ENCODE peak calls at places on chromosomes 1 and 21, in six cellular contexts. One of them, this sample, is unnamed.

GRCh38 chr21:41970751-41971653 is 17.2 kb upstream of the C2CD2 start:
- DNase-seq in A549: no peak
- DNase-seq in K562: no peak
- DNase-seq in GM12878: no peak
- DNase-seq in HepG2: no peak
- DNase-seq in endothelial cell of umbilical vein: no peak
- DNase-seq in this sample: no peak

GRCh38 chr1:53321776-53322602 is 5.9 kb downstream of the LRP8 start:
- DNase-seq in A549: no peak
- DNase-seq in K562: no peak
- DNase-seq in GM12878: no peak
- DNase-seq in HepG2: no peak
- DNase-seq in endothelial cell of umbilical vein: no peak
- DNase-seq in this sample: no peak

GRCh38 chr1:110579460-110579859 is 26.7 kb downstream of the KCNA2 start:
- DNase-seq in A549: no peak
- DNase-seq in K562: no peak
- DNase-seq in GM12878: no peak
- DNase-seq in HepG2: no peak
- DNase-seq in endothelial cell of umbilical vein: no peak
- DNase-seq in this sample: no peak

GRCh38 chr1:196142111-196142510 is 466.1 kb downstream of the KCNT2 start:
- DNase-seq in A549: no peak
- DNase-seq in K562: no peak
- DNase-seq in GM12878: no peak
- DNase-seq in HepG2: no peak
- DNase-seq in endothelial cell of umbilical vein: no peak
- DNase-seq in this sample: no peak

GRCh38 chr1:42014823-42015222 is 96.1 kb upstream of the HIVEP3 start:
- DNase-seq in A549: no peak
- DNase-seq in K562: no peak
- DNase-seq in GM12878: no peak
- DNase-seq in HepG2: no peak
- DNase-seq in endothelial cell of umbilical vein: no peak
- DNase-seq in this sample: no peak

GRCh38 chr1:226309398-226310122 is 596 bp upstream of the LIN9 start:
- DNase-seq in A549: peak
- DNase-seq in K562: peak
- DNase-seq in GM12878: no peak
- DNase-seq in HepG2: peak
- DNase-seq in endothelial cell of umbilical vein: no peak
- DNase-seq in this sample: no peak

GRCh38 chr1:231217056-231217455 is 24.0 kb upstream of the GNPAT start:
- DNase-seq in A549: no peak
- DNase-seq in K562: no peak
- DNase-seq in GM12878: no peak
- DNase-seq in HepG2: no peak
- DNase-seq in endothelial cell of umbilical vein: no peak
- DNase-seq in this sample: no peak

GRCh38 chr1:158520021-158520420 is 34.2 kb downstream of the OR6Y1 start:
- DNase-seq in A549: no peak
- DNase-seq in K562: no peak
- DNase-seq in GM12878: no peak
- DNase-seq in HepG2: no peak
- DNase-seq in endothelial cell of umbilical vein: no peak
- DNase-seq in this sample: no peak

GRCh38 chr1:101567582-101568189 is 330.9 kb downstream of the S1PR1 start:
- DNase-seq in A549: peak
- DNase-seq in K562: peak
- DNase-seq in GM12878: no peak
- DNase-seq in HepG2: peak
- DNase-seq in endothelial cell of umbilical vein: peak
- DNase-seq in this sample: peak

GRCh38 chr1:53065391-53065790 is 3.4 kb downstream of the PODN start:
- DNase-seq in A549: no peak
- DNase-seq in K562: peak
- DNase-seq in GM12878: no peak
- DNase-seq in HepG2: no peak
- DNase-seq in endothelial cell of umbilical vein: no peak
- DNase-seq in this sample: no peak

GRCh38 chr1:210558302-210558701 is 229.6 kb downstream of the HHAT start:
- DNase-seq in A549: no peak
- DNase-seq in K562: peak
- DNase-seq in GM12878: no peak
- DNase-seq in HepG2: no peak
- DNase-seq in endothelial cell of umbilical vein: no peak
- DNase-seq in this sample: no peak

GRCh38 chr1:53575948-53576305 is 116.7 kb downstream of the DMRTB1 start:
- DNase-seq in A549: no peak
- DNase-seq in K562: no peak
- DNase-seq in GM12878: no peak
- DNase-seq in HepG2: no peak
- DNase-seq in endothelial cell of umbilical vein: no peak
- DNase-seq in this sample: no peak

GRCh38 chr1:9350011-9350907 is 57.6 kb downstream of the SPSB1 start:
- DNase-seq in A549: no peak
- DNase-seq in K562: no peak
- DNase-seq in GM12878: no peak
- DNase-seq in HepG2: no peak
- DNase-seq in endothelial cell of umbilical vein: no peak
- DNase-seq in this sample: no peak

GRCh38 chr1:53896673-53897229 is 2.8 kb downstream of the DIO1 start:
- DNase-seq in A549: no peak
- DNase-seq in K562: no peak
- DNase-seq in GM12878: no peak
- DNase-seq in HepG2: peak
- DNase-seq in endothelial cell of umbilical vein: no peak
- DNase-seq in this sample: no peak

GRCh38 chr1:188096521-188096920 is 1267.8 kb downstream of the PLA2G4A start:
- DNase-seq in A549: no peak
- DNase-seq in K562: no peak
- DNase-seq in GM12878: no peak
- DNase-seq in HepG2: no peak
- DNase-seq in endothelial cell of umbilical vein: no peak
- DNase-seq in this sample: no peak

GRCh38 chr1:116857092-116857491 is 52.6 kb upstream of the PTGFRN start:
- DNase-seq in A549: no peak
- DNase-seq in K562: no peak
- DNase-seq in GM12878: no peak
- DNase-seq in HepG2: no peak
- DNase-seq in endothelial cell of umbilical vein: no peak
- DNase-seq in this sample: no peak

DNA sequence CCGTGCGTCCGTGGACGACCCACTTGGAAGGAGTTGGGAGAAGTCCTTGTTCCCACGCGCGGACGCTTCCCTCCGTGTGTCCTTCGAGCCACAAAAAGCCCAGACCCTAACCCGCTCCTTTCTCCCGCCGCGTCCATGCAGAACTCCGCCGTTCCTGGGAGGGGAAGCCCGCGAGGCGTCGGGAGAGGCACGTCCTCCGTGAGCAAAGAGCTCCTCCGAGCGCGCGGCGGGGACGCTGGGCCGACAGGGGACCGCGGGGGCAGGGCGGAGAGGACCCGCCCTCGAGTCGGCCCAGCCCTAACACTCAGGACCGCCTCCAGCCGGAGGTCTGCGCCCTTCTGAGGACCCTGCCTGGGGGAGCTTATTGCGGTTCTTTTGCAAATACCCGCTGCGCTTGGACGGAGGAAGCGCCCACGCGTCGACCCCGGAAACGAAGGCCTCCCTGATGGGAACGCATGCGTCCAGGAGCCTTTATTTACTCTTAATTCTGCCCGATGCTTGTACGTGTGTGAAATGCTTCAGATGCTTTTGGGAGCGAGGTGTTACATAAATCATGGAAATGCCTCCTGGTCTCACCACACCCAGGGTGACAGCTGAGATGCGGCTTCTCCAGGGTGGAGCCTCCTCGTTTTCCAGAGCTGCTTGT is 32.4 kb downstream of the PRMT2 start:
- DNase-seq in A549: peak
- DNase-seq in K562: no peak
- DNase-seq in GM12878: no peak
- DNase-seq in HepG2: peak
- DNase-seq in endothelial cell of umbilical vein: peak
- DNase-seq in this sample: peak
- TF ChIP-seq POLR2A in A549: peak
- TF ChIP-seq POLR2A in K562: no peak
- TF ChIP-seq POLR2A in GM12878: no peak
- TF ChIP-seq POLR2A in HepG2: peak
- TF ChIP-seq POLR2A in endothelial cell of umbilical vein: no peak
- TF ChIP-seq POLR2A in this sample: peak

DNA sequence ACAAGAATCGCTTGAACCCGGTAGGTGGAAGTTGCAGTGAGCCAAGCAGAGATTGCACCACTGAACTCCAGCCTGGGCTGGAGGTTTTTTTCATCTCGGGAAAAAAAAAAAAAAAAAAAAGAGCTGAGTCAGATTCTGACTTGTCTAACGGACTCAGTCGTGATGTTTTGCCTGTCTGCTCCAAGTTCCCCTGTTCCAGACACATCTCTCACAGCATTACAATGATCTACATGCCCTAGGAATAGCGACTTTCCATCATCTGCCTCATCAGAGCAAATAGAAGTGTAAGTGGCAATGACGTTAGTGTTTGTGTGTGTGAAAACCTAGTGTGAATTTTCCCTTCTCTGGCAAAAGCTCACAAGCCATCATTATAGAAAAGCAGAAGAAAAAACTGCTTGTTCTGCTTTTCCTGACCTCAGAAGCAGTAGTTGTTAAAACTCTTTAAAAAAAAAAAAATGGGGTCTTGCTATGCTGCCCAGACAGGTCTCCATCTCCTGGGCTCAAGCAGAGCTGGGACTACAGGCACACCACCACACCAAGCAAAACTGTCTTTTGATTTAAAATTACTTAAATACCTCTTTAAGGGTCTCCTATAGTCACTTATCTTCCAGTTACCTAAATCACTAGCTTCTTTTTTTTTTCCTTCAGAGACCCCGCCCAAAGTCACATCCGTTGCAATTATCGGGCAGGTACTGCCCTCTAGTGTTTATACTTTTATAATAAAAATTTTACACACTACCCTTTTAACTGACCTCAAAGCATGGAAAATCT is 37.3 kb downstream of the PLEKHO1 start:
- DNase-seq in A549: peak
- DNase-seq in K562: peak
- DNase-seq in GM12878: no peak
- DNase-seq in HepG2: peak
- DNase-seq in endothelial cell of umbilical vein: peak
- DNase-seq in this sample: peak
- TF ChIP-seq MYC in A549: no peak
- TF ChIP-seq MYC in K562: no peak
- TF ChIP-seq MYC in GM12878: no peak
- TF ChIP-seq MYC in HepG2: no peak
- TF ChIP-seq MYC in endothelial cell of umbilical vein: no peak
- TF ChIP-seq MYC in this sample: no peak

DNA sequence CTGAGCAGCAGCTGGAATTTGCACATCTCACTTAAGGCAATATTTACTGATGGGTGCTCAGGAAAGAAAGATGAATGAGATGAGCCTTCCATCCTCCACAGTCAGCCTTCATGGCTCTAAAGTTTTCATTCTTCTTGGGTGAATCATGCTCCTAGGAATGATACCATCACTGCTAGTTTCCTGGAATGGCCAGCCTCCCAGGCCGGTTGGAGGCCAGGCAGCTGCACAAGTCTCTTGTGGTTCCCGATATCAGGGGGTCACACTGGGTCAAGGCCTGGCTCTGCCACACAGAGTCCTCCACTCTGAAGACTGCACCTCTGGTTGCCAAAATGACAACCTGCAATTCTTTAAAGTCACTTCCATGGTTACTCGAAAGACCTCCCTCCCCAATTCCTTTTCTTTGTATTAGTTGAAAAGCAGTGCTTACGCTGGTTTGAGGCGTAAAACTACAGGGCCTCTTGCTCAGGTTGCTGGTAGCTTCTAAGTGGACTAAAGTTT is 46.2 kb upstream of the PALMD start:
- DNase-seq in A549: peak
- DNase-seq in K562: peak
- DNase-seq in GM12878: no peak
- DNase-seq in HepG2: peak
- DNase-seq in endothelial cell of umbilical vein: peak
- DNase-seq in this sample: no peak
- TF ChIP-seq POLR2A in A549: no peak
- TF ChIP-seq POLR2A in K562: no peak
- TF ChIP-seq POLR2A in GM12878: no peak
- TF ChIP-seq POLR2A in HepG2: no peak
- TF ChIP-seq POLR2A in endothelial cell of umbilical vein: no peak
- TF ChIP-seq POLR2A in this sample: no peak

DNA sequence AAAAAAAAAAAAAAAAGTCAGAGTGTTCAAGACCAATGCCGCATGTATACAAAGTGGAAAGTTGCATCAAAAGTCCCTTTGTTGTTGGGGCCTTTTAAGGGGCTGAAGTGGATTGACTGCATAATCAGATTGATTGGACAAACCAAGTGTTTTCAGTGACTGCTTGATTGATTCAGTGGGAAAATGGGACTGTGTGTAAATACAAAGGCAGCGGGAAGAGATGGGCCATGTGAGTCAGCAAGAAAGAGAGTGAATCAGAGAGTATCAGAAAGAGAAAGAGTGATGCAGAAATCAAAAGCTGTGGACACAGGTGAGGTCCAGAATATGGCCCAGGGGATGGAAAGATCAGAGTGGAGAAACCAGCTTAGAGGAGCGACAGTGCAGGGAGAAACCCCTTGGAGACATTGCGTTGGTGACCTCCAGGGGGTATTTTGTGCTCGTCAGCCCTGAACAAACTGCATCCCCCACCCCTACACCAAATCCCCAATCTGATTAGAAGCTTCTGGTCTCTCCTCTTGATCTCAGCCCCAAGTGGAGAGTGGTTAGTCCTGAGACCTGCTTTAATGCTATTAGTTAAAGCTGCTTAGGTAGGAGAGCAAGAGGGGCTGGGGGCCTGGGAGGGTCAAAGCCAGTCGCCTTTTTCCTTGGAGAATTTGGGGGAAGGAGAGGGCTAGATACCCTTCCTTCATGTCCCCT is 5.1 kb upstream of the ETV3L start:
- DNase-seq in A549: peak
- DNase-seq in K562: no peak
- DNase-seq in GM12878: no peak
- DNase-seq in HepG2: no peak
- DNase-seq in endothelial cell of umbilical vein: no peak
- DNase-seq in this sample: no peak
- TF ChIP-seq MYC in A549: no peak
- TF ChIP-seq MYC in K562: no peak
- TF ChIP-seq MYC in GM12878: no peak
- TF ChIP-seq MYC in HepG2: no peak
- TF ChIP-seq MYC in endothelial cell of umbilical vein: no peak
- TF ChIP-seq MYC in this sample: no peak

DNA sequence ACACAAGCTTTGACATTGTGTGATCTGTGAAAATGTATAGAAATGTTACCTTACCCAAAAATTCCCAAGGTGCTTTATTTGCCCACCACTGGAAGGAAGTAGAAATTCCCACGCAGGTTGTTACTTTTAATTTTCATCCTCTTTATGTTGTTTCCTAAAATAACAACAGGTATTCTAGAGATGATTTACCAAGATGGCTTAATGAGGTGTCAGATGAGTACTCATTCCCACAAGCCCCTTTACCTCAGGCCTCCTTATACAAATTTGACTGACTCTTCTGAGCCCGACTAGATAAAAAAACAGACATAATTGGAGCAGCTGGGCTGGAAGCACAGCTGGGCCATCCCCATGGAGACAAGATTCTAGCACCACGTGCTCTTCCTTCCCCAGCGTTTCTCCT is 114.6 kb downstream of the LIPI start:
- DNase-seq in A549: no peak
- DNase-seq in K562: no peak
- DNase-seq in GM12878: peak
- DNase-seq in HepG2: no peak
- DNase-seq in endothelial cell of umbilical vein: no peak
- DNase-seq in this sample: no peak
- TF ChIP-seq POLR2A in A549: no peak
- TF ChIP-seq POLR2A in K562: no peak
- TF ChIP-seq POLR2A in GM12878: no peak
- TF ChIP-seq POLR2A in HepG2: no peak
- TF ChIP-seq POLR2A in endothelial cell of umbilical vein: no peak
- TF ChIP-seq POLR2A in this sample: no peak